ENCODE peak calls at places on chromosomes 7 and 10, in nine cellular contexts. One of them, this sample, is unnamed.

GRCh38 chr7:108348913-108349312 is 107.3 kb downstream of the NRCAM start:
- DNase-seq in H9: no peak
- DNase-seq in lung: no peak
- DNase-seq in neural progenitor cell: no peak
- DNase-seq in transverse colon: no peak
- DNase-seq in A549: peak
- DNase-seq in CD8-positive, alpha-beta T cell: no peak
- DNase-seq in prostate gland: no peak
- DNase-seq in heart right ventricle: no peak
- DNase-seq in this sample: no peak

GRCh38 chr10:45000764-45001381 is at the start of gene ZNF22:
- DNase-seq in H9: peak
- DNase-seq in lung: peak
- DNase-seq in neural progenitor cell: peak
- DNase-seq in transverse colon: peak
- DNase-seq in A549: peak
- DNase-seq in CD8-positive, alpha-beta T cell: peak
- DNase-seq in prostate gland: no peak
- DNase-seq in heart right ventricle: peak
- DNase-seq in this sample: no peak

GRCh38 chr7:19754521-19755116 is 18.8 kb downstream of the TMEM196 start:
- DNase-seq in H9: no peak
- DNase-seq in lung: no peak
- DNase-seq in neural progenitor cell: peak
- DNase-seq in transverse colon: no peak
- DNase-seq in A549: peak
- DNase-seq in CD8-positive, alpha-beta T cell: no peak
- DNase-seq in prostate gland: no peak
- DNase-seq in heart right ventricle: no peak
- DNase-seq in this sample: no peak

GRCh38 chr10:47008769-47009168 is 97.5 kb downstream of the PTPN20 start:
- DNase-seq in H9: no peak
- DNase-seq in lung: no peak
- DNase-seq in neural progenitor cell: no peak
- DNase-seq in transverse colon: no peak
- DNase-seq in A549: no peak
- DNase-seq in CD8-positive, alpha-beta T cell: no peak
- DNase-seq in prostate gland: no peak
- DNase-seq in heart right ventricle: no peak
- DNase-seq in this sample: no peak

GRCh38 chr10:21935439-21936023 is 68.0 kb downstream of the DNAJC1 start:
- DNase-seq in H9: no peak
- DNase-seq in lung: no peak
- DNase-seq in neural progenitor cell: no peak
- DNase-seq in transverse colon: no peak
- DNase-seq in A549: no peak
- DNase-seq in CD8-positive, alpha-beta T cell: no peak
- DNase-seq in prostate gland: no peak
- DNase-seq in heart right ventricle: no peak
- DNase-seq in this sample: no peak

GRCh38 chr10:62422068-62422590 is 48.0 kb downstream of the ZNF365 start:
- DNase-seq in H9: no peak
- DNase-seq in lung: no peak
- DNase-seq in neural progenitor cell: no peak
- DNase-seq in transverse colon: no peak
- DNase-seq in A549: no peak
- DNase-seq in CD8-positive, alpha-beta T cell: no peak
- DNase-seq in prostate gland: no peak
- DNase-seq in heart right ventricle: no peak
- DNase-seq in this sample: no peak

GRCh38 chr7:27661776-27662489 is 750 bp downstream of the HIBADH start:
- DNase-seq in H9: no peak
- DNase-seq in lung: no peak
- DNase-seq in neural progenitor cell: no peak
- DNase-seq in transverse colon: peak
- DNase-seq in A549: peak
- DNase-seq in CD8-positive, alpha-beta T cell: peak
- DNase-seq in prostate gland: peak
- DNase-seq in heart right ventricle: peak
- DNase-seq in this sample: no peak

GRCh38 chr7:121024568-121025055 is 36.1 kb downstream of the CPED1 start:
- DNase-seq in H9: no peak
- DNase-seq in lung: no peak
- DNase-seq in neural progenitor cell: no peak
- DNase-seq in transverse colon: no peak
- DNase-seq in A549: no peak
- DNase-seq in CD8-positive, alpha-beta T cell: no peak
- DNase-seq in prostate gland: no peak
- DNase-seq in heart right ventricle: no peak
- DNase-seq in this sample: no peak

GRCh38 chr10:116101616-116102015 is 171.4 kb downstream of the GFRA1 start:
- DNase-seq in H9: no peak
- DNase-seq in lung: no peak
- DNase-seq in neural progenitor cell: no peak
- DNase-seq in transverse colon: no peak
- DNase-seq in A549: no peak
- DNase-seq in CD8-positive, alpha-beta T cell: no peak
- DNase-seq in prostate gland: no peak
- DNase-seq in heart right ventricle: no peak
- DNase-seq in this sample: no peak

GRCh38 chr7:107392811-107393210 is 77.0 kb upstream of the GPR22 start:
- DNase-seq in H9: no peak
- DNase-seq in lung: no peak
- DNase-seq in neural progenitor cell: no peak
- DNase-seq in transverse colon: no peak
- DNase-seq in A549: no peak
- DNase-seq in CD8-positive, alpha-beta T cell: no peak
- DNase-seq in prostate gland: no peak
- DNase-seq in heart right ventricle: no peak
- DNase-seq in this sample: no peak

GRCh38 chr7:143299840-143300239 is 11.7 kb downstream of the CASP2 start:
- DNase-seq in H9: peak
- DNase-seq in lung: no peak
- DNase-seq in neural progenitor cell: peak
- DNase-seq in transverse colon: peak
- DNase-seq in A549: peak
- DNase-seq in CD8-positive, alpha-beta T cell: peak
- DNase-seq in prostate gland: no peak
- DNase-seq in heart right ventricle: peak
- DNase-seq in this sample: no peak

GRCh38 chr7:94375713-94376112 is 19.0 kb upstream of the COL1A2 start:
- DNase-seq in H9: no peak
- DNase-seq in lung: no peak
- DNase-seq in neural progenitor cell: no peak
- DNase-seq in transverse colon: no peak
- DNase-seq in A549: no peak
- DNase-seq in CD8-positive, alpha-beta T cell: no peak
- DNase-seq in prostate gland: no peak
- DNase-seq in heart right ventricle: no peak
- DNase-seq in this sample: no peak

GRCh38 chr7:20651960-20652544 is 36.6 kb downstream of the ABCB5 start:
- DNase-seq in H9: no peak
- DNase-seq in lung: no peak
- DNase-seq in neural progenitor cell: no peak
- DNase-seq in transverse colon: no peak
- DNase-seq in A549: peak
- DNase-seq in CD8-positive, alpha-beta T cell: no peak
- DNase-seq in prostate gland: no peak
- DNase-seq in heart right ventricle: no peak
- DNase-seq in this sample: no peak

GRCh38 chr7:45682836-45683555 is 108.8 kb downstream of the ADCY1 start:
- DNase-seq in H9: no peak
- DNase-seq in lung: no peak
- DNase-seq in neural progenitor cell: no peak
- DNase-seq in transverse colon: no peak
- DNase-seq in A549: no peak
- DNase-seq in CD8-positive, alpha-beta T cell: no peak
- DNase-seq in prostate gland: no peak
- DNase-seq in heart right ventricle: no peak
- DNase-seq in this sample: no peak

GRCh38 chr7:2637505-2638223 is 5.9 kb downstream of the TTYH3 start:
- DNase-seq in H9: no peak
- DNase-seq in lung: peak
- DNase-seq in neural progenitor cell: no peak
- DNase-seq in transverse colon: peak
- DNase-seq in A549: no peak
- DNase-seq in CD8-positive, alpha-beta T cell: no peak
- DNase-seq in prostate gland: no peak
- DNase-seq in heart right ventricle: peak
- DNase-seq in this sample: no peak

GRCh38 chr7:16604054-16604453 is 41.5 kb downstream of the ANKMY2 start:
- DNase-seq in H9: no peak
- DNase-seq in lung: no peak
- DNase-seq in neural progenitor cell: no peak
- DNase-seq in transverse colon: no peak
- DNase-seq in A549: peak
- DNase-seq in CD8-positive, alpha-beta T cell: no peak
- DNase-seq in prostate gland: no peak
- DNase-seq in heart right ventricle: no peak
- DNase-seq in this sample: no peak
- TF ChIP-seq CTCF in H9: no peak
- TF ChIP-seq CTCF in lung: no peak
- TF ChIP-seq CTCF in neural progenitor cell: no peak
- TF ChIP-seq CTCF in transverse colon: peak
- TF ChIP-seq CTCF in A549: peak
- TF ChIP-seq CTCF in CD8-positive, alpha-beta T cell: peak
- TF ChIP-seq CTCF in prostate gland: no peak
- TF ChIP-seq CTCF in heart right ventricle: peak
- TF ChIP-seq CTCF in this sample: no peak

DNA sequence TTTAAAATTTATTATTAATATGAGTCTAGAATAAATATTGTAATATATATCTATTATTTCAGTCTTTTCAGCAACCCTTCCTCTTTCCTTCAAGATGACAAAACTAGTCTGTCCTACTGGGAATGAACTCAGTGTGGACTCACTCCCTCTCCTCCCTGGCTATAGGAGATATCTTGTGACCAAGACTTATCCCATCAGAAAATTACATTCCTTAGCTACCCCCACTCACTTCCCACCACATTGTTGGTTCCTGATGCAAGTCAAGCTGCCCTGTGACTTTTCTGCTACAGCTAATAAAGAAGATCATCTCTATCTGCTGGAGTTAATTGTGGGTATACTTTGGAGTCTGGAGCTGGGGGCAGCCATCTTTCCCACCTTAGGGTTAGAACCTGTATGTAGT is 28.0 kb upstream of the MCU start:
- DNase-seq in H9: no peak
- DNase-seq in lung: no peak
- DNase-seq in neural progenitor cell: no peak
- DNase-seq in transverse colon: no peak
- DNase-seq in A549: no peak
- DNase-seq in CD8-positive, alpha-beta T cell: no peak
- DNase-seq in prostate gland: no peak
- DNase-seq in heart right ventricle: no peak
- DNase-seq in this sample: no peak
- H3K27ac ChIP-seq in H9: no peak
- H3K27ac ChIP-seq in lung: no peak
- H3K27ac ChIP-seq in neural progenitor cell: no peak
- H3K27ac ChIP-seq in transverse colon: no peak
- H3K27ac ChIP-seq in A549: no peak
- H3K27ac ChIP-seq in CD8-positive, alpha-beta T cell: no peak
- H3K27ac ChIP-seq in prostate gland: no peak
- H3K27ac ChIP-seq in heart right ventricle: no peak
- H3K27ac ChIP-seq in this sample: no peak

DNA sequence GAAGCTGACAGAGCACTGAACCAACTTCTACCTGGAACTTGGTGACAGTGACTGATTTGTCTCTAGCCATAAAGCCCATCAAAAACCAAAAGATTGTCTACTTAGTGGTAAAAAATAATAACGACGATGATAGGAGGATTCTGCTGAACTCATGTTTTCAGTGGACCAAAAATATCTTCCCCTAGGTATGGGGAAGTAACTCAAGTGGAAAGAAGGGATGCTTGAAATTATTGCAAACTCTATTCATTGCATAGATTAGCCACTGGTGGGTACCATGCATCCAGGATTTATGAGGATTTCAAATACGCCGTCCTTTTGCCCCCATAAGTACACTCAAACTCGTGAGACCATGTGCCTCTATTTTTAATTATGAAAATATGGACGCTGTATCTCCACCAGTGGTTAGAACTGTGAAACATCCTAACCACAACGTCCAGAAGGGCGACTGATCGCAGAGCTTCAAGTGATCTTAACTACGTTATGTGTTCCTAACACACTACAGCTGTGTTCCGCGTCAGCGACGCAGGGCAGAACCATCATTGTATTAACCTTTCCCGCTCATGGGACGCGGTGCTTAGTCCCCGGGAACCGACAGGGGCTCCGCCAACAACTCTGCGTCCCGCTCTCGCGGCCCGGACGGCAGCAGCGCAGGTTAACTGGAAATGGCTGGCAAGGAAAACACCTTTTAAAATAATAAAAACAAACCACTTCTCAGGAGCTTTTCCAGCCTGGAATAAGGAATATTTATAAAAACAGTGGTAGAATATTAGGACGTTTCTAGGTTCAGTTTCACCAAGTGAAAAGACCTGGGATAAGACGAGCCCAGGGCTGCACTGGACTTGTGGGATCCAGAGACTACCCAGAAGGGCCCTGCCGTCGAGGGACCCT is 776 bp downstream of the PEX1 start:
- DNase-seq in H9: peak
- DNase-seq in lung: peak
- DNase-seq in neural progenitor cell: peak
- DNase-seq in transverse colon: peak
- DNase-seq in A549: peak
- DNase-seq in CD8-positive, alpha-beta T cell: peak
- DNase-seq in prostate gland: peak
- DNase-seq in heart right ventricle: peak
- DNase-seq in this sample: peak
- TF ChIP-seq CTCF in H9: peak
- TF ChIP-seq CTCF in lung: no peak
- TF ChIP-seq CTCF in neural progenitor cell: peak
- TF ChIP-seq CTCF in transverse colon: no peak
- TF ChIP-seq CTCF in A549: no peak
- TF ChIP-seq CTCF in CD8-positive, alpha-beta T cell: no peak
- TF ChIP-seq CTCF in prostate gland: no peak
- TF ChIP-seq CTCF in heart right ventricle: no peak
- TF ChIP-seq CTCF in this sample: no peak

GRCh38 chr10:3264178-3264867 is 91.7 kb upstream of the PITRM1 start:
- DNase-seq in H9: no peak
- DNase-seq in lung: no peak
- DNase-seq in neural progenitor cell: no peak
- DNase-seq in transverse colon: no peak
- DNase-seq in A549: no peak
- DNase-seq in CD8-positive, alpha-beta T cell: no peak
- DNase-seq in prostate gland: no peak
- DNase-seq in heart right ventricle: no peak
- DNase-seq in this sample: no peak
- H3K27ac ChIP-seq in H9: no peak
- H3K27ac ChIP-seq in lung: peak
- H3K27ac ChIP-seq in neural progenitor cell: no peak
- H3K27ac ChIP-seq in transverse colon: no peak
- H3K27ac ChIP-seq in A549: no peak
- H3K27ac ChIP-seq in CD8-positive, alpha-beta T cell: no peak
- H3K27ac ChIP-seq in prostate gland: no peak
- H3K27ac ChIP-seq in heart right ventricle: no peak
- H3K27ac ChIP-seq in this sample: no peak